ENCODE peak calls at places on chromosomes 5 and 9, in ten cellular contexts. Q is prostate gland; M is astrocyte; I is CD4-positive, alpha-beta memory T cell; G is tibial artery; D is upper lobe of right lung; V is mammary epithelial cell; X is adrenal gland; E is PC-3; B is pancreas. W is an unnamed sample.

GRCh38 chr5:5017827-5018559 is 122.1 kb upstream of the ADAMTS16 start:
- DNase-seq in Q (no peak), M (peak; percentile 82), I (no peak), G (no peak), D (no peak), V (no peak), X (no peak), E (peak; percentile 54), B (no peak), W (no peak)

GRCh38 chr9:4622016-4622415 is 40.1 kb upstream of the PLPP6 start:
- DNase-seq in Q (no peak), M (no peak), I (no peak), G (no peak), D (no peak), V (no peak), X (no peak), E (no peak), B (no peak), W (no peak)

GRCh38 chr9:92986175-92987110 is 39.1 kb downstream of the FGD3 start:
- DNase-seq in Q (no peak), M (no peak), I (peak; percentile 50), G (no peak), D (peak; percentile 53), V (no peak), X (no peak), E (no peak), B (no peak), W (no peak)

GRCh38 chr5:139393497-139394122 is 1.3 kb downstream of the PROB1 start:
- DNase-seq in Q (no peak), M (no peak), I (peak; percentile 25), G (no peak), D (no peak), V (no peak), X (no peak), E (no peak), B (no peak), W (no peak)

GRCh38 chr9:20689833-20690232 is 5.8 kb downstream of the FOCAD start:
- DNase-seq in Q (no peak), M (no peak), I (no peak), G (no peak), D (no peak), V (no peak), X (no peak), E (no peak), B (no peak), W (no peak)

GRCh38 chr9:124852829-124853531 is at the start of gene WDR38:
- DNase-seq in Q (peak; percentile 67), M (no peak), I (peak; percentile 78), G (peak; percentile 51), D (peak; percentile 88), V (peak; percentile 70), X (peak; percentile 73), E (peak; percentile 74), B (peak; percentile 76), W (peak; percentile 81)

GRCh38 chr5:40486437-40487270 is 193.1 kb upstream of the PTGER4 start:
- DNase-seq in Q (no peak), M (peak; percentile 55), I (peak; percentile 71), G (peak; percentile 20), D (no peak), V (peak; percentile 81), X (no peak), E (peak; percentile 33), B (no peak), W (no peak)

GRCh38 chr9:567128-567745 is 274.3 kb upstream of the DMRT1 start:
- DNase-seq in Q (no peak), M (no peak), I (no peak), G (no peak), D (no peak), V (no peak), X (no peak), E (no peak), B (no peak), W (no peak)

GRCh38 chr9:113298924-113299770 is 4.0 kb downstream of the RNF183 start:
- DNase-seq in Q (no peak), M (no peak), I (no peak), G (no peak), D (no peak), V (no peak), X (no peak), E (no peak), B (no peak), W (no peak)

GRCh38 chr5:150645070-150645700 is 4.7 kb downstream of the SYNPO start:
- DNase-seq in Q (no peak), M (peak; percentile 80), I (no peak), G (peak; percentile 73), D (no peak), V (peak; percentile 47), X (peak; percentile 83), E (peak; percentile 51), B (peak; percentile 55), W (peak; percentile 81)

DNA sequence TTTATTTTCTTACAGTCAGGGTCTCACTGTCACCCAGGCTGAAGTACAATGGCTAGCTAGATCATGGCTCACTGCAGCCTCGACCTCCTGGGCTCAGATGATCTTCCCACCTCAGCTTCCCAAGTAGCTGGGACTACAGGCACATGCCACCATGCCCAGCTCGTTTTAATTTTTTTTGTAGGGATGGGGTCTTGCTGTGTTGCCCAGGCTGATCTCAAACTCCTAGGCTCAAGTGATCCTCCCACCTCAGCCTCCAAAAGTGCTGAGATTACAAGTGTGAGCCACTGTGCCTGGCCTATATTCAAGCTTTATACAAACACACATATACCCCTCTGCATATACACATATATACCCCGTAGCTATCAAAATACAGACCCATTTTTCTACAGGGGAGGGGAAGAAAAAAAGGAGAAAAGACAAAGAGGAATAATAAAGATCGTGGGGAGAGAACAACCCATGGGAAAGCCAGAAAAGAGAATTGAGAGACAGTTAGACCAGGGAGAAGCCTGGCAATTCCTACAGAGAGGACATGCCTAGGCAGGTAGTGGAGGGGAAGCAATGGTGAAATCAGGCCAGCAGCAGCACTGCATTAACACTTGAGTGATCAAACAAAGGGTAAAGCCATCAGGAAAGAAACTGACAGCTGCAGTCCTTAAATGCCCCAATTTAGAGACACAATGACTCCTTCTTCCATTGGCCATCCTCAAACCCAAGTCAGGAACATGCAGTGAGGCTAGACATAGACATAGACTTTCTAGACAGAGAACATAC is 102.7 kb downstream of the EFNA5 start:
- DNase-seq in Q (peak; percentile 26), M (no peak), I (no peak), G (no peak), D (no peak), V (peak; percentile 79), X (no peak), E (no peak), B (no peak), W (no peak)
- H3K27ac ChIP-seq in Q (no peak overlapping the region), M (no peak overlapping the region), I (no peak overlapping the region), G (no peak overlapping the region), D (no peak overlapping the region), V (peak overlapping the region; percentile 12), X (no peak overlapping the region), E (no peak overlapping the region), B (no peak overlapping the region), W (no peak overlapping the region)

DNA sequence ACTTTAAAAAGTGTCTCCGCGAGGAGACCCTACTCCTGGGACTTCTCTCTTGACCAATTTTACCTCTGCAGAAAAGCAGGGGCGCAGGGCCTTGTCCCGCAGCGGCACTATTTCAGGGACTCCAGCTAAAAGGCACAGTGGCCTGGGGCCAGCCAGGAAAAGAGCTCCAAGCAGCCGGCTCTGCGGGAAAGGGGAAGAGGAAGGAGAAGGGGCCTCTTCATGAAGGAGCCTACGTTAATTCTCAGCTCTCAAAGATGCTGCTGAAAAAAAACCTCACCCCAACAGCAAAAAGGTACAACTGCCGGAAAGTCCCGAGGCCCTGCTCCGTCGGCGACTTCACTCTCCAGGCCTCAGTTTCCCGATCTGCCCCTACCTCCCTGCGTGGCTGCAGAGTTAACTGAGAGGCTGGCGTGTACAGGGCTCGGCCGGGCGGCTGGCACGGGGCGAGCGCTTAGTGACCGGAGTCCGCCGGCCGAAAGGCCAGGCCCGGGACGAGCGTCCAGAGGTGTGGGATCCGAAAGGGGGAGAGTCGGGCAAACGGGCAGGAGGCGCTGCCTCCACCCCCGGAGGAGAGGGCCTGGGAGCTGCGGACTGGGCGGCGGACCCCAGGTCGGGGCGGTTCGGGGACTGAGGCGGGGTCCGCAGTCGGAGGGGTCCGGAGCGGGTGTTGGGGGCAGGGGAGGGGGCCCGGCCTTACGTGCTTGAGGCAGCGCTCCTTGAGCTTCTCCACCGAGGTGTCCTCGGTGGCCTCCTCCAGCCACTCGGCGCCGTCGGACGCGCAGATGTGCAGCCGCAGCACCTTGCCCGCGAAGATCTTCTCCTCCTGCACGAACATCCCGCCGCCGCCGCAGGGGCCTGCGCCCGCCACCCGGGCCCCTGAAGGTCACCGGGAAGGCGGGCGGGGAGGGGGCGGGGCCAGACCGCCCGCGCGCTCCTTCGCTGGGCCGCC is 571 bp downstream of the UBAC1 start:
- DNase-seq in Q (no peak), M (no peak), I (no peak), G (no peak), D (no peak), V (peak; percentile 31), X (no peak), E (no peak), B (no peak), W (no peak)
- H3K4me1 ChIP-seq in Q (peaks cover 3% of the 10 kb centered on the region), M (peaks cover 10% of the 10 kb centered on the region), I (peaks cover 21% of the 10 kb centered on the region), G (peaks cover 25% of the 10 kb centered on the region), D (peaks cover 12% of the 10 kb centered on the region), V (peaks cover 13% of the 10 kb centered on the region), X (peaks cover 6% of the 10 kb centered on the region), E (peaks cover 10% of the 10 kb centered on the region), B (no peaks in the 10 kb centered on the region), W (peaks cover 13% of the 10 kb centered on the region)

GRCh38 chr9:136423432-136424146 is 13.1 kb downstream of the PMPCA start:
- DNase-seq in Q (no peak), M (no peak), I (no peak), G (no peak), D (no peak), V (no peak), X (no peak), E (no peak), B (no peak), W (no peak)

GRCh38 chr9:136419092-136419420 is 8.6 kb downstream of the PMPCA start:
- DNase-seq in Q (no peak), M (no peak), I (no peak), G (no peak), D (no peak), V (no peak), X (no peak), E (no peak), B (no peak), W (no peak)

GRCh38 chr9:136421791-136422190 is 11.3 kb downstream of the PMPCA start:
- DNase-seq in Q (no peak), M (no peak), I (no peak), G (no peak), D (no peak), V (no peak), X (no peak), E (no peak), B (no peak), W (no peak)

GRCh38 chr9:136424750-136425362 is 14.4 kb downstream of the PMPCA start:
- DNase-seq in Q (no peak), M (no peak), I (no peak), G (no peak), D (no peak), V (no peak), X (no peak), E (no peak), B (no peak), W (no peak)

GRCh38 chr9:136422876-136423275 is 12.4 kb downstream of the PMPCA start:
- DNase-seq in Q (no peak), M (no peak), I (no peak), G (no peak), D (no peak), V (no peak), X (no peak), E (no peak), B (no peak), W (no peak)
- H3K36me3 ChIP-seq in Q (peaks cover 40% of the 10 kb centered on the region), M (peaks cover 24% of the 10 kb centered on the region), I (peaks cover 42% of the 10 kb centered on the region), G (peaks cover 59% of the 10 kb centered on the region), D (peaks cover 71% of the 10 kb centered on the region), V (peaks cover 10% of the 10 kb centered on the region), X (peaks cover 67% of the 10 kb centered on the region), E (no peaks in the 10 kb centered on the region), B (peaks cover 32% of the 10 kb centered on the region), W (peaks cover 71% of the 10 kb centered on the region)

GRCh38 chr5:102537011-102537410 is 38.2 kb upstream of the SLCO6A1 start:
- DNase-seq in Q (no peak), M (no peak), I (no peak), G (no peak), D (no peak), V (no peak), X (no peak), E (no peak), B (no peak), W (no peak)
- H3K27ac ChIP-seq in Q (no peak overlapping the region), M (no peak overlapping the region), I (no peak overlapping the region), G (no peak overlapping the region), D (no peak overlapping the region), V (no peak overlapping the region), X (no peak overlapping the region), E (no peak overlapping the region), B (no peak overlapping the region), W (no peak overlapping the region)

W was measured in SJSA1.